ENCODE peak calls at places on chromosomes 5 and 9, in nine cellular contexts. H is stimulated activated CD4-positive, alpha-beta T cell treated with anti-CD3 and anti-CD28 coated beads, Interleukin-12 subunit alpha, Interleukin-12 subunit beta, amount 100 ng/mL, for 4 hours; Z is cardiac fibroblast; B is ovary; R is H4; M is gastrocnemius medialis; J is kidney glomerular epithelial cell; Q is GM19239; V is mesendoderm. S is an unnamed sample.

GRCh38 chr9:137095664-137096517 is 9.1 kb downstream of the MAN1B1 start:
- DNase-seq in Z (no peak), J (no peak), H (peak), M (no peak), R (no peak), Q (no peak), B (no peak), V (no peak), S (no peak)

GRCh38 chr9:94888775-94889174 is 162.3 kb downstream of the AOPEP start:
- DNase-seq in V (no peak), J (no peak), Q (no peak), M (no peak), B (no peak), Z (no peak), H (no peak), R (no peak), S (no peak)

GRCh38 chr5:150311015-150311692 is 8.4 kb upstream of the ARSI start:
- DNase-seq in J (no peak), V (peak), M (no peak), R (no peak), Q (no peak), B (no peak), Z (no peak), H (no peak), S (no peak)

GRCh38 chr5:135211791-135212190 is 177.8 kb upstream of the PITX1 start:
- DNase-seq in R (no peak), J (no peak), V (peak), M (no peak), B (no peak), Z (no peak), H (no peak), Q (no peak), S (no peak)

GRCh38 chr9:4740373-4740622 is 704 bp downstream of the AK3 start:
- DNase-seq in R (no peak), B (no peak), H (no peak), V (no peak), J (peak), M (no peak), Q (no peak), Z (peak), S (peak)

GRCh38 chr5:66843065-66843464 is 246.9 kb downstream of the MAST4 start:
- DNase-seq in B (no peak), H (no peak), Z (peak), Q (no peak), J (no peak), R (no peak), M (no peak), V (no peak), S (no peak)

GRCh38 chr5:100900142-100900795 is 2.8 kb downstream of the ST8SIA4 start:
- DNase-seq in B (no peak), H (peak), R (peak), M (no peak), Z (peak), Q (no peak), V (peak), J (no peak), S (peak)

GRCh38 chr5:37435261-37435660 is 56.1 kb downstream of the WDR70 start:
- DNase-seq in M (no peak), J (no peak), B (no peak), R (no peak), H (no peak), V (no peak), Z (peak), Q (no peak), S (no peak)

GRCh38 chr9:93307468-93308157 is 123.7 kb downstream of the WNK2 start:
- DNase-seq in R (no peak), J (no peak), H (no peak), Q (no peak), B (peak), V (no peak), M (no peak), Z (no peak), S (no peak)

GRCh38 chr5:129966071-129966470 is 61.8 kb downstream of the CHSY3 start:
- DNase-seq in R (no peak), Q (no peak), V (no peak), Z (no peak), B (no peak), H (no peak), M (no peak), J (no peak), S (no peak)

GRCh38 chr9:4740623-4741364 is at the start of gene AK3:
- DNase-seq in H (peak), J (peak), R (peak), Q (peak), Z (peak), B (peak), M (peak), V (peak), S (peak)

GRCh38 chr9:23229764-23230434 is 596.1 kb downstream of the ELAVL2 start:
- DNase-seq in Q (no peak), Z (no peak), J (no peak), R (no peak), M (no peak), B (no peak), V (no peak), H (no peak), S (no peak)

GRCh38 chr5:10702040-10702629 is 58.9 kb downstream of the DAP start:
- DNase-seq in H (no peak), R (peak), M (no peak), V (no peak), B (peak), Q (no peak), J (peak), Z (peak), S (peak)

GRCh38 chr5:156201793-156202388 is 125.1 kb upstream of the SGCD start:
- DNase-seq in R (no peak), Z (peak), B (no peak), M (no peak), J (peak), V (no peak), Q (no peak), H (no peak), S (peak)

GRCh38 chr9:76349865-76350264 is 44.4 kb downstream of the RFK start:
- DNase-seq in Q (no peak), R (no peak), V (no peak), H (no peak), Z (no peak), J (no peak), B (no peak), M (no peak), S (no peak)

GRCh38 chr9:107243757-107244156 is 39.3 kb upstream of the RAD23B start:
- DNase-seq in J (peak), M (no peak), Z (peak), V (peak), Q (no peak), H (peak), R (peak), B (no peak), S (peak)

GRCh38 chr5:113692466-113693204 is 179.1 kb downstream of the YTHDC2 start:
- DNase-seq in B (no peak), Z (no peak), H (no peak), Q (no peak), R (no peak), V (peak), M (no peak), J (no peak), S (no peak)

GRCh38 chr9:97179616-97180015 is 127.8 kb upstream of the CCDC180 start:
- DNase-seq in R (no peak), Z (no peak), B (no peak), J (no peak), H (no peak), V (no peak), Q (no peak), M (no peak), S (no peak)

GRCh38 chr9:4590430-4591122 is 71.5 kb upstream of the PLPP6 start:
- DNase-seq in Z (peak), R (no peak), Q (no peak), H (no peak), V (peak), B (no peak), J (peak), M (no peak), S (peak)

GRCh38 chr5:72134226-72134625 is 27.0 kb downstream of the MAP1B start:
- DNase-seq in J (no peak), Z (peak), B (no peak), M (no peak), Q (no peak), V (peak), R (no peak), H (no peak), S (peak)

GRCh38 chr5:44935262-44935661 is 126.5 kb downstream of the MRPS30 start:
- DNase-seq in J (no peak), V (peak), Q (no peak), M (no peak), R (peak), Z (no peak), H (no peak), B (no peak), S (peak)

GRCh38 chr9:134716067-134716466 is 74.5 kb downstream of the COL5A1 start:
- DNase-seq in Q (no peak), V (no peak), R (no peak), J (no peak), M (no peak), H (no peak), B (no peak), Z (no peak), S (no peak)

GRCh38 chr5:37751227-37751626 is 88.6 kb downstream of the GDNF start:
- DNase-seq in M (no peak), V (no peak), Z (peak), Q (no peak), B (no peak), R (no peak), J (no peak), H (no peak), S (peak)

GRCh38 chr9:123834907-123835562 is 94.9 kb downstream of the DENND1A start:
- DNase-seq in V (peak), Z (peak), R (peak), Q (peak), H (no peak), M (no peak), J (peak), B (no peak), S (peak)

S was measured in kidney tubule cell.